ENCODE peak calls at places on chromosomes 1 and 21, in five cellular contexts. A is kidney epithelial cell, E is RWPE2, X is gastrocnemius medialis, O is cardiac muscle cell. H is an unnamed sample.

GRCh38 chr1:205601209-205601608 is 30.6 kb downstream of the ELK4 start:
- DNase-seq in A (peak; percentile 74), E (no peak), X (no peak), O (no peak), H (no peak)

GRCh38 chr1:147756336-147756735 is 4.1 kb downstream of the GJA5 start:
- DNase-seq in A (no peak), E (no peak), X (no peak), O (no peak), H (no peak)

GRCh38 chr1:155940531-155940992 is 876 bp upstream of the RXFP4 start:
- DNase-seq in A (no peak), E (no peak), X (no peak), O (peak; percentile 54), H (no peak)

GRCh38 chr1:44014365-44015104 is 16.7 kb downstream of the SLC6A9 start:
- DNase-seq in A (no peak), E (no peak), X (no peak), O (no peak), H (no peak)

GRCh38 chr1:223486366-223486765 is 93.2 kb downstream of the CCDC185 start:
- DNase-seq in A (no peak), E (no peak), X (no peak), O (no peak), H (no peak)

GRCh38 chr1:30691480-30691879 is 31.9 kb downstream of the MATN1 start:
- DNase-seq in A (no peak), E (no peak), X (no peak), O (no peak), H (no peak)

GRCh38 chr1:95990033-95990432 is 731.6 kb upstream of the PTBP2 start:
- DNase-seq in A (no peak), E (no peak), X (no peak), O (no peak), H (no peak)

GRCh38 chr1:26788836-26789611 is 1.3 kb downstream of the PIGV start:
- DNase-seq in A (no peak), E (peak; percentile 89), X (peak; percentile 84), O (peak; percentile 85), H (no peak)

GRCh38 chr1:206658264-206658980 is 23.1 kb downstream of the DYRK3 start:
- DNase-seq in A (no peak), E (no peak), X (peak; percentile 82), O (peak; percentile 80), H (no peak)

GRCh38 chr1:162904023-162904422 is 43.0 kb upstream of the CCDC190 start:
- DNase-seq in A (no peak), E (no peak), X (no peak), O (no peak), H (no peak)

GRCh38 chr21:42454221-42454570 is 41.8 kb downstream of the RSPH1 start:
- DNase-seq in A (no peak), E (no peak), X (no peak), O (no peak), H (no peak)

GRCh38 chr1:117534995-117535467 is 70.8 kb upstream of the TENT5C start:
- DNase-seq in A (no peak), E (no peak), X (peak; percentile 22), O (peak; percentile 79), H (peak; percentile 48)

GRCh38 chr21:35861656-35862055 is 198.7 kb downstream of the SETD4 start:
- DNase-seq in A (no peak), E (no peak), X (no peak), O (no peak), H (no peak)

GRCh38 chr1:85058781-85059180 is 10.5 kb upstream of the MCOLN3 start:
- DNase-seq in A (no peak), E (no peak), X (no peak), O (no peak), H (no peak)

GRCh38 chr1:36517415-36517814 is 34.7 kb upstream of the CSF3R start:
- DNase-seq in A (no peak), E (no peak), X (no peak), O (peak; percentile 13), H (no peak)

GRCh38 chr1:156537027-156537426 is 35.3 kb downstream of the IQGAP3 start:
- DNase-seq in A (no peak), E (no peak), X (no peak), O (no peak), H (no peak)

GRCh38 chr1:77030401-77031100 is 163.3 kb downstream of the ST6GALNAC5 start:
- DNase-seq in A (no peak), E (no peak), X (no peak), O (no peak), H (no peak)

GRCh38 chr1:171405391-171405714 is 80.0 kb upstream of the PRRC2C start:
- DNase-seq in A (no peak), E (no peak), X (no peak), O (no peak), H (no peak)

GRCh38 chr1:168135116-168135981 is 1.4 kb downstream of the GPR161 start:
- DNase-seq in A (no peak), E (no peak), X (no peak), O (no peak), H (no peak)

GRCh38 chr21:23963454-23963853 is 1643.8 kb downstream of the MRPL39 start:
- DNase-seq in A (no peak), E (no peak), X (no peak), O (no peak), H (no peak)

GRCh38 chr1:106080608-106081325 is 975.7 kb upstream of the PRMT6 start:
- DNase-seq in A (no peak), E (no peak), X (no peak), O (no peak), H (no peak)

GRCh38 chr1:156452863-156453262 is 47.7 kb downstream of the MEF2D start:
- DNase-seq in A (no peak), E (no peak), X (no peak), O (no peak), H (no peak)

GRCh38 chr1:207519505-207520399 is 23.8 kb downstream of the CR1 start:
- DNase-seq in A (no peak), E (no peak), X (no peak), O (no peak), H (no peak)

GRCh38 chr21:45499970-45500575 is 42.2 kb downstream of the SLC19A1 start:
- DNase-seq in A (no peak), E (peak; percentile 40), X (no peak), O (no peak), H (no peak)

GRCh38 chr1:18526436-18527275 is 45.9 kb downstream of the KLHDC7A start:
- DNase-seq in A (no peak), E (no peak), X (no peak), O (no peak), H (no peak)

GRCh38 chr1:186420923-186421322 is 40.0 kb downstream of the PDC start:
- DNase-seq in A (no peak), E (no peak), X (no peak), O (no peak), H (no peak)

GRCh38 chr1:50993645-50994044 is 23.6 kb downstream of the CDKN2C start:
- DNase-seq in A (no peak), E (no peak), X (no peak), O (no peak), H (no peak)

GRCh38 chr1:235708390-235708962 is 58.9 kb upstream of the GNG4 start:
- DNase-seq in A (peak; percentile 56), E (peak; percentile 38), X (no peak), O (no peak), H (no peak)

GRCh38 chr1:229550812-229551567 is 7.5 kb downstream of the ABCB10 start:
- DNase-seq in A (no peak), E (no peak), X (no peak), O (no peak), H (no peak)

GRCh38 chr1:25657121-25657521 is 40.5 kb downstream of the MAN1C1 start:
- DNase-seq in A (no peak), E (no peak), X (no peak), O (peak; percentile 36), H (no peak)

GRCh38 chr1:25654109-25654660 is 37.6 kb downstream of the MAN1C1 start:
- DNase-seq in A (no peak), E (no peak), X (no peak), O (no peak), H (no peak)

GRCh38 chr1:25661043-25661807 is 44.6 kb downstream of the MAN1C1 start:
- DNase-seq in A (no peak), E (no peak), X (no peak), O (no peak), H (no peak)

GRCh38 chr1:25658791-25659431 is 42.3 kb downstream of the MAN1C1 start:
- DNase-seq in A (no peak), E (no peak), X (peak; percentile 91), O (no peak), H (no peak)

GRCh38 chr1:25657786-25658760 is 41.5 kb downstream of the MAN1C1 start:
- DNase-seq in A (no peak), E (no peak), X (no peak), O (no peak), H (no peak)
- H3K27me3 ChIP-seq in A (no peaks in the 10 kb centered on the region), E (no peaks in the 10 kb centered on the region), X (no peaks in the 10 kb centered on the region), O (no peaks in the 10 kb centered on the region), H (no peaks in the 10 kb centered on the region)

GRCh38 chr1:45684402-45684801 is 1.9 kb downstream of the GPBP1L1 start:
- DNase-seq in A (no peak), E (no peak), X (no peak), O (no peak), H (no peak)
- H3K4me3 ChIP-seq in A (peak overlapping the region; percentile 16), E (peak overlapping the region; percentile 88), X (peak overlapping the region; percentile 99), O (peak overlapping the region; percentile 88), H (no peak overlapping the region)

GRCh38 chr1:28340221-28340974 is 11.6 kb downstream of the MED18 start:
- DNase-seq in A (no peak), E (no peak), X (no peak), O (no peak), H (no peak)

GRCh38 chr1:28338897-28339296 is 10.1 kb downstream of the MED18 start:
- DNase-seq in A (no peak), E (no peak), X (no peak), O (no peak), H (no peak)

GRCh38 chr1:28339551-28339950 is 10.7 kb downstream of the MED18 start:
- DNase-seq in A (no peak), E (no peak), X (no peak), O (no peak), H (no peak)

GRCh38 chr1:28343405-28343804 is 14.6 kb downstream of the MED18 start:
- DNase-seq in A (no peak), E (no peak), X (no peak), O (no peak), H (no peak)

DNA sequence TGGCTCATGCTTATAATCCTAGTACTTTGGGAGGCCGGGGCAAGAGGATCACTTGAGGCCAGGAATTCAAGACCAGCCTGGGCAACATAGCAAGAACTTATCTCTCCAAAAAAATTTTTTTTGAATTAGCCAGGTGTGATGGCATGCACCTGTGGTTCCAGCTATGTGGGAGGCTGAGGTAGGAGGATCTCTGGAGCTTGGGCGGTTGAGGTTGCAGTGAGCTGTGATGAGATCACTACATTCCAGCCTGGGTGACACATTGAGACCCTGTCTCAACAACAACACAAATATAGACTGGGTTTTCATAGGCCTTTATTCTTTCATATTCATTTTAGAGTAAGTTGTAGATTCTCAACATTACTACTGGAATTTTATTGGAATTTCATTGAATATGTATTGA is 12.8 kb downstream of the MED18 start:
- DNase-seq in A (no peak), E (no peak), X (no peak), O (no peak), H (no peak)
- H3K27me3 ChIP-seq in A (no peaks in the 10 kb centered on the region), E (no peaks in the 10 kb centered on the region), X (no peaks in the 10 kb centered on the region), O (no peaks in the 10 kb centered on the region), H (no peaks in the 10 kb centered on the region)

DNA sequence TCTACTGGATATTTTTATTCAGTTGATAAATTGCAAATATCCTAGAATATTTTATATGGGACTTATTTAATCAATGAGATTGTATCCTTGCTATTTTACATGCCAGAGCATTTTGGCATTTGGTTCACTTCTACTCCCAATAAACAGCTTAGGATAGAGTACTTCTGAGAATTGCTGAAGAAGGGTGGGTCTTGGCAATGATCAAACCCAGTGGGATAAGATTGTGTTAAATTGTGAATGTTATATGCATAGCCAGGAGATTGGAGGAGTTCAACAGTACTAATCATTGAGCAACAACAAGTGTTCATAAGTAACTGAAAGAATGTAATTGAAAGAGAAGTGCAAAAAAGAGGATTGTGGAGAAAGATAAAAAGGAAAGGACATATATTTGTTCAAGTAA is 60.1 kb downstream of the SDCCAG8 start:
- DNase-seq in A (no peak), E (no peak), X (no peak), O (no peak), H (no peak)
- H3K4me3 ChIP-seq in A (no peak overlapping the region), E (no peak overlapping the region), X (no peak overlapping the region), O (no peak overlapping the region), H (no peak overlapping the region)